ENCODE peak calls at places on chromosomes 5 and 9, in five cellular contexts. O is prostate gland, D is fibroblast of villous mesenchyme, V is AG04450, E is psoas muscle. X is an unnamed sample.

GRCh38 chr9:113523421-113524141 is 60.1 kb downstream of the RGS3 start:
- DNase-seq in O (no peak), D (peak; percentile 62), V (no peak), E (peak; percentile 51), X (peak; percentile 72)

GRCh38 chr9:91807640-91808246 is 142.3 kb downstream of the ROR2 start:
- DNase-seq in O (no peak), D (no peak), V (no peak), E (no peak), X (no peak)

GRCh38 chr9:105328872-105329728 is 84.6 kb downstream of the SLC44A1 start:
- DNase-seq in O (no peak), D (no peak), V (no peak), E (peak; percentile 21), X (no peak)

GRCh38 chr5:40378431-40379175 is 301.1 kb upstream of the PTGER4 start:
- DNase-seq in O (no peak), D (peak; percentile 20), V (no peak), E (no peak), X (no peak)

GRCh38 chr9:89478821-89479668 is 18.9 kb downstream of the SEMA4D start:
- DNase-seq in O (no peak), D (no peak), V (no peak), E (no peak), X (no peak)

GRCh38 chr5:149113669-149114068 is 27.6 kb upstream of the ABLIM3 start:
- DNase-seq in O (no peak), D (peak; percentile 77), V (peak; percentile 46), E (no peak), X (no peak)

GRCh38 chr9:116055536-116055935 is 98.1 kb upstream of the PAPPA start:
- DNase-seq in O (no peak), D (no peak), V (no peak), E (no peak), X (no peak)

GRCh38 chr9:123911024-123911423 is 18.9 kb downstream of the DENND1A start:
- DNase-seq in O (no peak), D (no peak), V (no peak), E (no peak), X (no peak)

GRCh38 chr5:89437450-89438435 is 554.8 kb upstream of the MEF2C start:
- DNase-seq in O (no peak), D (no peak), V (no peak), E (no peak), X (no peak)

GRCh38 chr5:52007230-52007858 is 624.1 kb downstream of the ISL1 start:
- DNase-seq in O (peak; percentile 13), D (peak; percentile 23), V (no peak), E (no peak), X (peak; percentile 11)

GRCh38 chr9:131273146-131273545 is 3.2 kb downstream of the FAM78A start:
- DNase-seq in O (no peak), D (no peak), V (no peak), E (peak; percentile 50), X (no peak)

GRCh38 chr9:1261879-1262278 is 211.7 kb downstream of the DMRT2 start:
- DNase-seq in O (no peak), D (no peak), V (no peak), E (no peak), X (no peak)

GRCh38 chr9:119375892-119376291 is 6.7 kb upstream of the BRINP1 start:
- DNase-seq in O (no peak), D (peak; percentile 6), V (no peak), E (no peak), X (no peak)

GRCh38 chr5:169797577-169797976 is 160.5 kb downstream of the DOCK2 start:
- DNase-seq in O (no peak), D (no peak), V (no peak), E (no peak), X (no peak)

GRCh38 chr5:61598140-61598539 is 266.1 kb downstream of the ZSWIM6 start:
- DNase-seq in O (no peak), D (no peak), V (no peak), E (no peak), X (no peak)

GRCh38 chr9:86893811-86894490 is 53.4 kb downstream of the GAS1 start:
- DNase-seq in O (no peak), D (peak; percentile 8), V (no peak), E (no peak), X (no peak)
- TF ChIP-seq CTCF in O (no peak), D (no peak), V (peak; percentile 19), E (no peak), X (no peak)

GRCh38 chr9:122356627-122357026 is 14.2 kb upstream of the PTGS1 start:
- DNase-seq in O (no peak), D (no peak), V (no peak), E (no peak), X (no peak)
- TF ChIP-seq CTCF in O (no peak), D (peak; percentile 56), V (peak; percentile 66), E (no peak), X (peak; percentile 13)

DNA sequence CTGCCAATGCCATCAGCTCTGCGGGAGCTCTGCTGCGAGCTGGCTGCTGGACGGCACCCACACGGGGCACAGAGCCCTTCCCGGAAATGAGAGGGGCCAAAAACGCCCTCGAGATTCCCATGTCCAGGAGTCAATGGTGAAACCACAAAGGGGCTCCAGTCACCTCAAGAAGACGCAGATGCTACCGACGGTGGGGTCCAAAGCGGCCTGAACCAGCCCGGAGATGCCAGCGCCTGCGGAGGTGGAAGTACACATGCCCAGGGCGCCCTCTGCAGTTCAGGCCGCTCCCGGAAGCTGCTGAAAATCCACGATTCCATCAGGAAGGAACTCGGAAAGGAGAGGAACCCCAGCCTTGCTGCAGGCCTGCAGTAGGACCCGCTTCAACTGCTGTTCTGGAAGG is 82.4 kb upstream of the SELENOP start:
- DNase-seq in O (no peak), D (no peak), V (no peak), E (no peak), X (no peak)
- TF ChIP-seq CTCF in O (no peak), D (peak; percentile 23), V (peak; percentile 27), E (peak; percentile 27), X (no peak)

DNA sequence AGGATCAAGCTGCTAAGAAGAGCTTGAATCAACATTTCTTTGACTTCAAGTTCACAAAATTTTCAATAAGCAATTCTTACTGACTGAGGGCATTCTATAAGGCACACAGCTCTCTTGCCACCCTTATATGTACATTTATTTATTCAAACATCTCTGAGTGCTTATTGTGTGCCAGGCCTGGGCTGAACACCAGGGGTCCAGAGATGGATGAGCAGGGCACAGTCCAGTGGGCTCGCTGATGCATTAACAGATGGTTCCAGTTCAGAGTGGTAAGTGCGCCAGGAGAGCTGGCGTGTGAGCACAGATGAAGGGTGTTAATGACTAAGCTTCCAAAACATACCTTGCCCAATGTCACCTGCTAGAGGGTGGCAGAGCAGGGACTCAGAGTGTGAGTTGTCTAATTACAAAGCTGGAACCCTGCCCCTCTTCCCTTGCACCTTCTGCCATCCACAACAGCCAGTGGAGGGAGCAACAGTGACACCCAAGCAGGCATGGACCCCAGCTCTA is 24.6 kb downstream of the ALG2 start:
- DNase-seq in O (no peak), D (no peak), V (no peak), E (no peak), X (no peak)
- TF ChIP-seq CTCF in O (no peak), D (no peak), V (no peak), E (no peak), X (no peak)

DNA sequence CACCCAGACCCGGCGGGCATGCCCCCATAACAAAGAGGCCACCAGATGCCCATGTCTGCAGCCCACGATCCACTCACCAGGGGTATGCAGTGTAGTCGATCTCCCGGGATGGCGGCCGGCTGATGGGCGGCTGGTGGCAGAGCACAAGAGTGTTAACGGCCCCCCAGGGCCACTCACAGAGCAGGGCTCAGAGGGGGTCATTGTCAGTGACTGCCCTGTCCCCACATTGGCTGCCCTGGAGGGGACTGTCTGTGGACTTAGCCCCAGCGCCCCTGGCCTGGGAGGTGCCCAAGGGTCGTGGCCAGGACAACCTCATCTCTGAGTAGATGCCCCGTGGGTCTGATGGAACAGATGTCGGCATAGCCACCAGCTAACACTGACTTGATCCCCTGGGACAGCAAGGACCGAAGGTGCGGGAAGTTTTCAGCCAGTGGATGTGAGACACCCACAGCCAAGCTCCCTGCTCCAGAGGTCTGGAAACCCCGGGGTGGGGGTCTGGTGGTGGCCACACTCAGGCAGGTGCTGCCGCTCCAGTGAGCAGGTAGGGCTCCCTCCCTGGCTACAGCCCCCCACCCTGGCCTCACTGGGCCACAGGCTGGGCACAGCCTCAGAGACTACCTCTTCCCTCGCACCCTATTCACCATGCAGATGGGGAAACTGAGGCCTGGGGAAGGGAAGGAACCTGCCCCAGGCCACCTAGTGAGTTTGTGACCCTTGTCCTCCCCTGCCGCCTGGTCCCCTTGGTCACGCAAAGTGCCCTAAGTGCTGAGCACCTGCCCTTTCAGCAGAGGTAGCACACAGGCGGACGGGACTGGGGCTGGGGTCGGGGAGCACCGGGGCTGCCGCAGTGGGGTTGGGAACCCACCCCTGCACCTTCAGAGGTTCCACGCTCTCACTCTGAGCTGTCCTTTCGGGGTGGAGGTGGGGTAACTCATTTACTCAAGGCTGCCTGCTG is 38.1 kb upstream of the SARDH start:
- DNase-seq in O (no peak), D (no peak), V (no peak), E (peak; percentile 9), X (no peak)
- TF ChIP-seq CTCF in O (no peak), D (no peak), V (no peak), E (no peak), X (no peak)

GRCh38 chr5:145260670-145261069 is 574.5 kb downstream of the PRELID2 start:
- DNase-seq in O (no peak), D (no peak), V (no peak), E (no peak), X (no peak)
- TF ChIP-seq CTCF in O (no peak), D (no peak), V (no peak), E (no peak), X (no peak)

DNA sequence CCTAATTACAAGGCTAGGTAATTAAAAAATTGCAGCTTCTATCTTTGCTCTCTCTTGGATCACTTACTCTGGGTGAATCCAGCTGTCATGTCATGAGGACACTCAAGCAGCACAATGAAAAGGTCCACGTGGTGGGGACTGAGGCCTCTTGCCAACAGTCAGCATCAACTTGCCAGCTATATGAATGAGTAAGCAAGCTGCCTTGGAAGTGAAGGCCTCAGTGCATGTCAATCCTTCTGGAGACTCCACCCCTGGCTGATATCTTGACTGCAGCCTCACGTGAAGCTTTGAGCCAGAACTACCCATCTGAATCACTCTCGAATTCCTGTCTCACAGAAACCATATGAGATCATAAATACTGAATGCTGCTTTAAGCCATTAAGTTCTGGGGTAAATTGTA is 140.5 kb downstream of the SNX18 start:
- DNase-seq in O (no peak), D (peak; percentile 50), V (peak; percentile 59), E (no peak), X (no peak)
- TF ChIP-seq CTCF in O (no peak), D (no peak), V (no peak), E (no peak), X (no peak)

GRCh38 chr9:126459126-126459525 is 132.5 kb downstream of the MVB12B start:
- DNase-seq in O (no peak), D (no peak), V (no peak), E (no peak), X (no peak)
- TF ChIP-seq CTCF in O (no peak), D (no peak), V (no peak), E (no peak), X (no peak)

DNA sequence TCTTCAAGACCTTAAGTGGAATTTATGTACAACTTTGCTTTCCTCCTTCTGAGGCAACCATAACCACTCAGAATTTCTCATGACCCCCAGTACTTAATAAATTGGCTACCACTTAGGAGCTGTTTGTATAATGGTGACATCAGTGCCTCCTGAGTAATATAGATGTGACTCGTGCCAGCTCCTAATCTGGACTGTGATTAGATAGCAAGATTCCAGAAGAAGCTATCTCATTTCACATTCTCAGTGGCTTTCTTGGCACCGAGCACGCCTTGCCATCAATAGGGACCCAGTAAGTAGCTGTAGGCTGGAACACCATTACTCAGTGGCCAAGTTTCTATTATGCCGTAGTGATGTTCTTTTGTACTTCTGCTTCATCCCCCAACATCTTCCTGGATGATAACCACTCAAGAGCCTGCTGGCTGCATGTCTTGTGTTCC is 228.8 kb downstream of the CD180 start:
- DNase-seq in O (no peak), D (no peak), V (no peak), E (no peak), X (no peak)
- TF ChIP-seq CTCF in O (no peak), D (no peak), V (no peak), E (no peak), X (no peak)

X was measured in GM13977.